ENCODE peak calls at places on chromosome 14, in nine cellular contexts. H is esophagus squamous epithelium; O is AG04450; B is caudate nucleus; Z is GM23248; I is kidney; Y is ovary; D is IMR-90; K is naive thymus-derived CD4-positive, alpha-beta T cell. S is an unnamed sample.

GRCh38 chr14:81105378-81105777 is 115.4 kb downstream of the GTF2A1 start:
- DNase-seq in H (no peak), O (no peak), B (no peak), Z (no peak), I (no peak), Y (no peak), D (no peak), K (no peak), S (no peak)

GRCh38 chr14:57266060-57266459 is 2.6 kb downstream of the EXOC5 start:
- DNase-seq in H (no peak), O (no peak), B (no peak), Z (peak), I (no peak), Y (no peak), D (peak), K (no peak), S (no peak)

GRCh38 chr14:101235042-101235871 is 326.0 kb upstream of the DIO3 start:
- DNase-seq in H (no peak), O (no peak), B (peak), Z (peak), I (peak), Y (no peak), D (peak), K (no peak), S (no peak)

GRCh38 chr14:70442750-70443149 is 9.2 kb upstream of the ADAM21 start:
- DNase-seq in H (no peak), O (no peak), B (no peak), Z (no peak), I (no peak), Y (no peak), D (no peak), K (no peak), S (no peak)

GRCh38 chr14:32560213-32560857 is 231.2 kb downstream of the AKAP6 start:
- DNase-seq in H (no peak), O (peak), B (peak), Z (peak), I (no peak), Y (peak), D (peak), K (peak), S (peak)

GRCh38 chr14:93804654-93805053 is 16.4 kb upstream of the PRIMA1 start:
- DNase-seq in H (no peak), O (no peak), B (no peak), Z (no peak), I (no peak), Y (no peak), D (no peak), K (no peak), S (no peak)

GRCh38 chr14:21070083-21070609 is at the start of gene ARHGEF40:
- DNase-seq in H (no peak), O (no peak), B (peak), Z (peak), I (peak), Y (no peak), D (peak), K (no peak), S (peak)

GRCh38 chr14:100313045-100313400 is 6.8 kb upstream of the SLC25A29 start:
- DNase-seq in H (no peak), O (no peak), B (no peak), Z (no peak), I (no peak), Y (no peak), D (no peak), K (no peak), S (no peak)

GRCh38 chr14:54182419-54183040 is 214.3 kb upstream of the CDKN3 start:
- DNase-seq in H (no peak), O (no peak), B (no peak), Z (peak), I (no peak), Y (no peak), D (peak), K (no peak), S (no peak)

GRCh38 chr14:101035466-101036225 is 132.1 kb upstream of the RTL1 start:
- DNase-seq in H (no peak), O (no peak), B (no peak), Z (no peak), I (peak), Y (no peak), D (no peak), K (no peak), S (no peak)

GRCh38 chr14:71625175-71625574 is 307.1 kb upstream of the RGS6 start:
- DNase-seq in H (no peak), O (no peak), B (no peak), Z (no peak), I (no peak), Y (no peak), D (no peak), K (no peak), S (no peak)

GRCh38 chr14:98138666-98139065 is 1133.3 kb downstream of the BCL11B start:
- DNase-seq in H (no peak), O (no peak), B (no peak), Z (peak), I (no peak), Y (no peak), D (no peak), K (peak), S (no peak)

GRCh38 chr14:99625476-99625875 is 19.5 kb upstream of the HHIPL1 start:
- DNase-seq in H (no peak), O (no peak), B (no peak), Z (no peak), I (peak), Y (no peak), D (no peak), K (no peak), S (no peak)

GRCh38 chr14:49139593-49139992 is 446.6 kb downstream of the RPS29 start:
- DNase-seq in H (no peak), O (no peak), B (no peak), Z (no peak), I (no peak), Y (no peak), D (no peak), K (no peak), S (no peak)

GRCh38 chr14:103334644-103335603 is 887 bp downstream of the EIF5 start:
- DNase-seq in H (peak), O (no peak), B (peak), Z (peak), I (peak), Y (peak), D (peak), K (peak), S (peak)

GRCh38 chr14:104423224-104423681 is 156.3 kb upstream of the C14orf180 start:
- DNase-seq in H (no peak), O (no peak), B (no peak), Z (no peak), I (no peak), Y (no peak), D (no peak), K (no peak), S (no peak)

GRCh38 chr14:100031506-100032281 is 33.5 kb upstream of the EVL start:
- DNase-seq in H (no peak), O (peak), B (no peak), Z (peak), I (no peak), Y (peak), D (peak), K (no peak), S (no peak)

GRCh38 chr14:104660597-104660996 is 28.8 kb upstream of the INF2 start:
- DNase-seq in H (no peak), O (no peak), B (no peak), Z (no peak), I (no peak), Y (no peak), D (no peak), K (no peak), S (no peak)

GRCh38 chr14:67514650-67515385 is 18.3 kb upstream of the PLEKHH1 start:
- DNase-seq in H (no peak), O (no peak), B (peak), Z (peak), I (peak), Y (peak), D (peak), K (peak), S (peak)

GRCh38 chr14:101122855-101123129 is 219.3 kb upstream of the RTL1 start:
- DNase-seq in H (no peak), O (no peak), B (no peak), Z (no peak), I (peak), Y (no peak), D (no peak), K (no peak), S (no peak)

GRCh38 chr14:37668646-37669045 is 73.2 kb downstream of the TTC6 start:
- DNase-seq in H (no peak), O (peak), B (no peak), Z (peak), I (no peak), Y (no peak), D (peak), K (no peak), S (no peak)

GRCh38 chr14:105746124-105746514 is 219.7 kb downstream of the TMEM121 start:
- DNase-seq in H (no peak), O (no peak), B (no peak), Z (no peak), I (peak), Y (no peak), D (no peak), K (no peak), S (no peak)

GRCh38 chr14:52363969-52364368 is 49.9 kb downstream of the PTGER2 start:
- DNase-seq in H (no peak), O (no peak), B (no peak), Z (no peak), I (no peak), Y (no peak), D (no peak), K (no peak), S (no peak)

GRCh38 chr14:44898547-44898946 is 63.2 kb downstream of the KLHL28 start:
- DNase-seq in H (no peak), O (no peak), B (no peak), Z (peak), I (no peak), Y (no peak), D (peak), K (no peak), S (no peak)

GRCh38 chr14:71852201-71852600 is 80.0 kb upstream of the RGS6 start:
- DNase-seq in H (no peak), O (no peak), B (no peak), Z (no peak), I (no peak), Y (no peak), D (no peak), K (no peak), S (no peak)

GRCh38 chr14:100554082-100554677 is 33.0 kb downstream of the BEGAIN start:
- DNase-seq in H (no peak), O (no peak), B (peak), Z (peak), I (no peak), Y (peak), D (no peak), K (no peak), S (no peak)

GRCh38 chr14:58643366-58643765 is 5.6 kb downstream of the DACT1 start:
- DNase-seq in H (no peak), O (no peak), B (no peak), Z (no peak), I (no peak), Y (no peak), D (no peak), K (no peak), S (no peak)

GRCh38 chr14:67762051-67762450 is 54.3 kb downstream of the ZFYVE26 start:
- DNase-seq in H (no peak), O (no peak), B (no peak), Z (no peak), I (no peak), Y (no peak), D (no peak), K (no peak), S (no peak)

GRCh38 chr14:70821916-70822705 is 12.8 kb upstream of the MAP3K9 start:
- DNase-seq in H (no peak), O (no peak), B (peak), Z (peak), I (peak), Y (peak), D (peak), K (no peak), S (no peak)

GRCh38 chr14:29220077-29220476 is 453.5 kb downstream of the FOXG1 start:
- DNase-seq in H (no peak), O (no peak), B (no peak), Z (no peak), I (no peak), Y (no peak), D (no peak), K (no peak), S (no peak)

GRCh38 chr14:43406936-43407335 is 1100.1 kb downstream of the FSCB start:
- DNase-seq in H (no peak), O (no peak), B (no peak), Z (no peak), I (no peak), Y (no peak), D (no peak), K (no peak), S (no peak)

GRCh38 chr14:104442107-104442551 is 137.4 kb upstream of the C14orf180 start:
- DNase-seq in H (no peak), O (no peak), B (no peak), Z (no peak), I (no peak), Y (no peak), D (no peak), K (no peak), S (no peak)

GRCh38 chr14:101553393-101553792 is 7.9 kb upstream of the DIO3 start:
- DNase-seq in H (no peak), O (no peak), B (no peak), Z (no peak), I (no peak), Y (no peak), D (no peak), K (no peak), S (no peak)

GRCh38 chr14:63564318-63564717 is 21.1 kb upstream of the PPP2R5E start:
- DNase-seq in H (no peak), O (no peak), B (no peak), Z (peak), I (no peak), Y (no peak), D (no peak), K (no peak), S (no peak)

GRCh38 chr14:90560529-90560928 is 163.7 kb downstream of the CALM1 start:
- DNase-seq in H (no peak), O (no peak), B (no peak), Z (no peak), I (no peak), Y (no peak), D (no peak), K (no peak), S (no peak)

DNA sequence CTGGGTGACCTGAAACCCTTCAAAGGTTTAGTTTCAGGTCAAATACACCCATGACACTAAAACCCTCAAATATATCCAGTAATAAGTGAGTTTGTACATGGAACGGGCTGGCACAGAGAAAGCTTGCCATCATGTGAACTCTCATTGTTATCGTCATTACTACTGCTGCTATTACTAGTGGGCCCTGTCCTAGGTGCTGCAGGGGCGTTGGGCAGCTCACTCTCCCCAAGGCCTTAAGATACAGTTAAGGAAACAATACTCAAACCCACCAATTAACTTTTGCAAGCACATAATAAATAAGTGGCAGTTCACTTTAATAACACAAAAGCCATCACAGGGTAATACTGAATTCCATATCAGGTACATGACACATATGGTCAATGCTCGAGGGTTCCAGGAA is 71.3 kb downstream of the SPTB start:
- DNase-seq in H (no peak), O (no peak), B (no peak), Z (no peak), I (no peak), Y (no peak), D (no peak), K (no peak), S (no peak)
- H3K27ac ChIP-seq in H (no peak), O (no peak), B (no peak), Z (no peak), I (no peak), Y (no peak), D (no peak), K (no peak), S (no peak)

GRCh38 chr14:69260246-69260978 is 454 bp downstream of the GALNT16 start:
- DNase-seq in H (no peak), O (no peak), B (no peak), Z (peak), I (peak), Y (no peak), D (peak), K (no peak), S (no peak)
- H3K27ac ChIP-seq in H (peak), O (no peak), B (no peak), Z (no peak), I (no peak), Y (no peak), D (no peak), K (no peak), S (no peak)

GRCh38 chr14:50676814-50677516 is 8.9 kb upstream of the SAV1 start:
- DNase-seq in H (no peak), O (no peak), B (no peak), Z (no peak), I (no peak), Y (no peak), D (no peak), K (no peak), S (no peak)
- H3K27ac ChIP-seq in H (peak), O (peak), B (no peak), Z (peak), I (no peak), Y (no peak), D (peak), K (no peak), S (no peak)

DNA sequence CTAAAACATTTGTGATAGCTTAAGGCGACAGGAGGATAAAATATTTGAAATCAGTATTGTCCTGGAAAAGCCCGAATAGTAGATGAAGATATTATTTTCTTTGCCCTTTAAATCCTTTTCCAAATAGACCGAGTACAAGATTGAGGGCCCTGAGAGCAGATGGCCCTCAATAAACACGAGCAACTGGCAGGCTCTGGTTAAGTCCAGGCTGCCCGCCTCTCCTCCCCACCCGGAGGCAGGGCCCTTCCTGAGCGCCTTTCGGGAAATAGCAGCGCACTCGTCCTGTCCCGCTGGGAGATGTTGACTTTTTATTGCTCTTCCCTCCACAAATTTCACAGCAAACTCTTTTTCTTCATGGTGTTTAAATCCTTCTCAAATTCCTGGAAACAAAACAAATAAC is 50.8 kb upstream of the MAX start:
- DNase-seq in H (no peak), O (no peak), B (no peak), Z (no peak), I (no peak), Y (peak), D (no peak), K (no peak), S (no peak)
- H3K27ac ChIP-seq in H (peak), O (no peak), B (no peak), Z (no peak), I (no peak), Y (peak), D (no peak), K (no peak), S (no peak)

S was measured in substantia nigra.